ENCODE peak calls at places on chromosomes 16 and 17, in nine cellular contexts. E, D, M, Q, J, Z, A, R and K are unnamed samples.

GRCh38 chr16:82784567-82784956 is 157.8 kb downstream of the CDH13 start:
- DNase-seq in E (no peak), M (no peak), Z (no peak), J (no peak), R (no peak), A (no peak), Q (no peak), D (no peak), K (no peak)

GRCh38 chr17:33267279-33267790 is 25.8 kb downstream of the ASIC2 start:
- DNase-seq in J (no peak), E (no peak), Q (peak), Z (no peak), D (no peak), A (peak), M (no peak), R (peak), K (peak)

GRCh38 chr17:27958708-27959381 is 65.7 kb upstream of the LYRM9 start:
- DNase-seq in M (no peak), Q (no peak), Z (no peak), E (no peak), D (no peak), A (no peak), R (no peak), J (no peak), K (no peak)

GRCh38 chr17:49987290-49987585 is 7.8 kb downstream of the DLX3 start:
- DNase-seq in D (peak), A (no peak), E (peak), R (no peak), J (no peak), Q (no peak), Z (no peak), M (no peak), K (no peak)

GRCh38 chr17:76270770-76271668 is 5.9 kb downstream of the UBALD2 start:
- DNase-seq in J (no peak), Q (no peak), A (no peak), M (no peak), E (no peak), R (no peak), Z (peak), D (no peak), K (peak)

GRCh38 chr16:58411736-58412614 is 19.7 kb downstream of the GINS3 start:
- DNase-seq in A (peak), D (no peak), J (no peak), Q (no peak), M (no peak), E (no peak), Z (no peak), R (no peak), K (peak)

GRCh38 chr17:40303706-40304450 is 5.1 kb upstream of the RARA start:
- DNase-seq in M (no peak), Q (peak), J (no peak), E (no peak), Z (no peak), D (no peak), A (no peak), R (peak), K (no peak)

GRCh38 chr17:31413871-31414589 is 22.6 kb downstream of the RAB11FIP4 start:
- DNase-seq in D (no peak), Q (peak), A (peak), M (peak), Z (no peak), E (no peak), R (peak), J (no peak), K (no peak)

GRCh38 chr16:74738134-74738541 is 36.5 kb downstream of the FA2H start:
- DNase-seq in D (no peak), Z (no peak), A (peak), E (no peak), Q (no peak), R (peak), J (no peak), M (no peak), K (peak)

GRCh38 chr17:76720211-76720610 is 6.2 kb downstream of the JMJD6 start:
- DNase-seq in Z (no peak), J (no peak), A (no peak), D (no peak), E (no peak), Q (no peak), M (no peak), R (no peak), K (no peak)

GRCh38 chr17:17439971-17440843 is 36.6 kb upstream of the MED9 start:
- DNase-seq in R (peak), Q (no peak), E (no peak), D (peak), M (peak), Z (peak), A (peak), J (peak), K (peak)

GRCh38 chr16:47037396-47037745 is 63.9 kb upstream of the DNAJA2 start:
- DNase-seq in Z (peak), M (no peak), R (no peak), A (no peak), E (no peak), D (peak), Q (no peak), J (no peak), K (no peak)

GRCh38 chr17:7083592-7083991 is 3.5 kb upstream of the CLEC10A start:
- DNase-seq in D (no peak), J (no peak), E (no peak), Z (no peak), A (no peak), Q (no peak), M (no peak), R (peak), K (no peak)

GRCh38 chr17:45841883-45842525 is 2.7 kb upstream of the SPPL2C start:
- DNase-seq in Q (peak), R (peak), Z (no peak), D (no peak), M (no peak), E (no peak), A (peak), J (no peak), K (no peak)

GRCh38 chr16:18041864-18042834 is 294.4 kb downstream of the NPIPA8 start:
- DNase-seq in M (no peak), E (no peak), A (no peak), Z (no peak), J (no peak), R (no peak), D (no peak), Q (no peak), K (peak)

GRCh38 chr16:70162041-70162451 is 11.5 kb upstream of the CLEC18C start:
- DNase-seq in D (no peak), E (peak), Q (peak), J (no peak), Z (peak), M (no peak), R (peak), A (peak), K (peak)

GRCh38 chr16:12440233-12440530 is 363.5 kb downstream of the CPPED1 start:
- DNase-seq in A (no peak), J (no peak), Z (no peak), E (no peak), D (no peak), Q (peak), M (no peak), R (no peak), K (no peak)

GRCh38 chr17:32626371-32626770 is 139.6 kb downstream of the CDK5R1 start:
- DNase-seq in M (peak), A (no peak), R (peak), E (no peak), D (no peak), Q (no peak), J (no peak), Z (no peak), K (no peak)

GRCh38 chr16:56107944-56108583 is 83.2 kb upstream of the GNAO1 start:
- DNase-seq in R (peak), A (no peak), M (peak), D (no peak), J (no peak), E (no peak), Z (no peak), Q (no peak), K (no peak)

GRCh38 chr16:67174706-67175231 is 4.4 kb downstream of the NOL3 start:
- DNase-seq in E (no peak), M (no peak), Q (no peak), R (no peak), A (no peak), D (no peak), J (no peak), Z (no peak), K (no peak)